ENCODE peak calls at places on chromosomes 3 and 15, in five cellular contexts. One of them, this sample, is unnamed.

GRCh38 chr3:117788086-117788485 is 1078.5 kb downstream of the TUSC7 start:
- DNase-seq in NT2/D1: peak; percentile 47
- DNase-seq in H1: no peak
- DNase-seq in HepG2: no peak
- DNase-seq in GM12878: no peak
- DNase-seq in this sample: no peak

GRCh38 chr3:101155828-101156227 is 162.6 kb upstream of the ABI3BP start:
- DNase-seq in NT2/D1: no peak
- DNase-seq in H1: no peak
- DNase-seq in HepG2: no peak
- DNase-seq in GM12878: no peak
- DNase-seq in this sample: no peak

GRCh38 chr3:38575279-38575843 is 74.1 kb downstream of the SCN5A start:
- DNase-seq in NT2/D1: no peak
- DNase-seq in H1: no peak
- DNase-seq in HepG2: no peak
- DNase-seq in GM12878: no peak
- DNase-seq in this sample: no peak

GRCh38 chr3:133655731-133656130 is 6.0 kb downstream of the TOPBP1 start:
- DNase-seq in NT2/D1: no peak
- DNase-seq in H1: no peak
- DNase-seq in HepG2: no peak
- DNase-seq in GM12878: no peak
- DNase-seq in this sample: no peak

GRCh38 chr3:36408146-36408545 is 27.8 kb downstream of the STAC start:
- DNase-seq in NT2/D1: no peak
- DNase-seq in H1: no peak
- DNase-seq in HepG2: peak; percentile 1
- DNase-seq in GM12878: no peak
- DNase-seq in this sample: no peak

GRCh38 chr15:30001592-30001991 is 81.2 kb upstream of the GOLGA8J start:
- DNase-seq in NT2/D1: no peak
- DNase-seq in H1: no peak
- DNase-seq in HepG2: no peak
- DNase-seq in GM12878: no peak
- DNase-seq in this sample: no peak

GRCh38 chr3:8962226-8962861 is 928 bp downstream of the RAD18 start:
- DNase-seq in NT2/D1: no peak
- DNase-seq in H1: no peak
- DNase-seq in HepG2: no peak
- DNase-seq in GM12878: no peak
- DNase-seq in this sample: no peak

GRCh38 chr3:32366638-32367368 is 24.9 kb upstream of the CMTM7 start:
- DNase-seq in NT2/D1: no peak
- DNase-seq in H1: no peak
- DNase-seq in HepG2: no peak
- DNase-seq in GM12878: no peak
- DNase-seq in this sample: no peak

GRCh38 chr3:131349946-131350347 is 31.6 kb upstream of the NUDT16 start:
- DNase-seq in NT2/D1: no peak
- DNase-seq in H1: no peak
- DNase-seq in HepG2: no peak
- DNase-seq in GM12878: no peak
- DNase-seq in this sample: no peak

GRCh38 chr3:126287536-126288181 is 69.5 kb downstream of the KLF15 start:
- DNase-seq in NT2/D1: peak; percentile 49
- DNase-seq in H1: peak; percentile 81
- DNase-seq in HepG2: peak; percentile 41
- DNase-seq in GM12878: no peak
- DNase-seq in this sample: peak; percentile 3

GRCh38 chr15:62618432-62618831 is 424.1 kb upstream of the TPM1 start:
- DNase-seq in NT2/D1: no peak
- DNase-seq in H1: no peak
- DNase-seq in HepG2: no peak
- DNase-seq in GM12878: no peak
- DNase-seq in this sample: no peak

GRCh38 chr3:24220859-24221657 is 273.6 kb downstream of the THRB start:
- DNase-seq in NT2/D1: peak; percentile 57
- DNase-seq in H1: no peak
- DNase-seq in HepG2: no peak
- DNase-seq in GM12878: no peak
- DNase-seq in this sample: no peak

GRCh38 chr3:196440696-196441095 is 8.5 kb upstream of the UBXN7 start:
- DNase-seq in NT2/D1: no peak
- DNase-seq in H1: no peak
- DNase-seq in HepG2: no peak
- DNase-seq in GM12878: peak; percentile 62
- DNase-seq in this sample: no peak
- TF ChIP-seq SUZ12 in NT2/D1: no peak
- TF ChIP-seq SUZ12 in H1: no peak
- TF ChIP-seq SUZ12 in HepG2: no peak
- TF ChIP-seq SUZ12 in GM12878: no peak
- TF ChIP-seq SUZ12 in this sample: no peak

DNA sequence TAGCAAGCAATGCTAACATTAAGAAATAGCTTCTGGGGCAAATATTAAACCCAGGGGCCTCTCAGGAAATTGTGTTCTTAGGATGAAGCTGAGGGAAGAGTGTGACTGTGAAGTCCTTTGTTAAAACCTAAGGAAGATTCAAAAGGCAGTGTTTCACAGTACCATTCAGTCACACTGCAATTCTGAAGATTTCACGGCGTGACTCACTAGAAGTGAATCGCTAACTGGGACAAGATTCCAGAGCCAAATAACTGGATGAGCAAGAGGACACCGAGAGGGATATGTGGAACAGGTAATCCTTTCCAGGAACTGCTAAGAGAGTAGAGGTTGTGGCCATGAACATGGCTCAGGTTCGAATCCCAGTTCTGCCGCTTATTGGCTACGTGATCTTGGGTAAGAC is 61.8 kb upstream of the SMAD3 start:
- DNase-seq in NT2/D1: no peak
- DNase-seq in H1: peak; percentile 31
- DNase-seq in HepG2: no peak
- DNase-seq in GM12878: no peak
- DNase-seq in this sample: no peak
- TF ChIP-seq SUZ12 in NT2/D1: no peak
- TF ChIP-seq SUZ12 in H1: no peak
- TF ChIP-seq SUZ12 in HepG2: no peak
- TF ChIP-seq SUZ12 in GM12878: no peak
- TF ChIP-seq SUZ12 in this sample: no peak

DNA sequence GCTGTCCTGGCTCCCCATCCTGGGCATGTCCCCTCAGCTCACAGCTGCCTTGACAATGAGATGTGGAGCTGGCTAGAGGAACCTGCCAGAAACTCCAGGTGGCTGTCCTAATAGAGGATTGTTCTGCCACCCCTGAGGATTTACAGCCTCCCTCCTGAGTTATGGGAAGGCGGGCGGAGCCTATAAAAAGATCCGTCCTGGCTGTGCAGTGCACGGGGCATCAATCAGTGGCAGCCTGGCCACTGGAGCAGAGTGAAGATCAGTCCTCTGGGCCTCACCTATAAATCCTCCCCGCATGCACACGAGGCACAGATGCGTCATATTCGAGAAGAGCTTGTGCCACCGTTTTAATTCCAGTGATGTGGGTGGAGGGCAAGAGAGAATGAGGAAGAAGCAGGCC is 90.0 kb downstream of the MEGF11 start:
- DNase-seq in NT2/D1: no peak
- DNase-seq in H1: no peak
- DNase-seq in HepG2: no peak
- DNase-seq in GM12878: no peak
- DNase-seq in this sample: no peak
- TF ChIP-seq SUZ12 in NT2/D1: no peak
- TF ChIP-seq SUZ12 in H1: no peak
- TF ChIP-seq SUZ12 in HepG2: no peak
- TF ChIP-seq SUZ12 in GM12878: no peak
- TF ChIP-seq SUZ12 in this sample: no peak

GRCh38 chr15:50970524-50970923 is 62.0 kb downstream of the AP4E1 start:
- DNase-seq in NT2/D1: no peak
- DNase-seq in H1: no peak
- DNase-seq in HepG2: no peak
- DNase-seq in GM12878: peak; percentile 3
- DNase-seq in this sample: no peak

GRCh38 chr15:50971115-50971514 is 62.6 kb downstream of the AP4E1 start:
- DNase-seq in NT2/D1: no peak
- DNase-seq in H1: no peak
- DNase-seq in HepG2: no peak
- DNase-seq in GM12878: no peak
- DNase-seq in this sample: no peak

GRCh38 chr15:50964075-50964474 is 55.6 kb downstream of the AP4E1 start:
- DNase-seq in NT2/D1: no peak
- DNase-seq in H1: no peak
- DNase-seq in HepG2: no peak
- DNase-seq in GM12878: no peak
- DNase-seq in this sample: no peak

GRCh38 chr15:50971542-50971941 is 63.1 kb downstream of the AP4E1 start:
- DNase-seq in NT2/D1: no peak
- DNase-seq in H1: no peak
- DNase-seq in HepG2: no peak
- DNase-seq in GM12878: no peak
- DNase-seq in this sample: no peak

DNA sequence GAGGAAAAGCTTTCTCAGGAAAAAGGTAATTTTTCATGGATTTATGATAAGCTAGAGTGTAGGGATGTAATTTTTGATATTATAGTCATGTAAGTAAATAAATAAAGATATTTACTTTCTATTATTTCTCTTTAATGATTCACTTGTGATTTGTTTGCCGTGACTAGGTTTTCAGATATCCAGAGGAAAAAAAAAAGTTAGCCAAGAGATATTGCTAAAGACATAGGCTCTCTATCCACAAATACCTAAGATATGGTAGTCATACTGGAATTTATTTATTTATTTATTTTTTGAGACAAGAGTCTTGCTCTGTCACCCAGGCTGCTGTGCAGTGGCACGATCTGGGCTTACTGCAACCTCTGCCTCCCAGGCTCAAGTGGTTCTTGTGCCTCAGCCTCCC is 59.9 kb downstream of the AP4E1 start:
- DNase-seq in NT2/D1: no peak
- DNase-seq in H1: no peak
- DNase-seq in HepG2: no peak
- DNase-seq in GM12878: no peak
- DNase-seq in this sample: no peak
- TF ChIP-seq SUZ12 in NT2/D1: no peak
- TF ChIP-seq SUZ12 in H1: no peak
- TF ChIP-seq SUZ12 in HepG2: no peak
- TF ChIP-seq SUZ12 in GM12878: no peak
- TF ChIP-seq SUZ12 in this sample: no peak

DNA sequence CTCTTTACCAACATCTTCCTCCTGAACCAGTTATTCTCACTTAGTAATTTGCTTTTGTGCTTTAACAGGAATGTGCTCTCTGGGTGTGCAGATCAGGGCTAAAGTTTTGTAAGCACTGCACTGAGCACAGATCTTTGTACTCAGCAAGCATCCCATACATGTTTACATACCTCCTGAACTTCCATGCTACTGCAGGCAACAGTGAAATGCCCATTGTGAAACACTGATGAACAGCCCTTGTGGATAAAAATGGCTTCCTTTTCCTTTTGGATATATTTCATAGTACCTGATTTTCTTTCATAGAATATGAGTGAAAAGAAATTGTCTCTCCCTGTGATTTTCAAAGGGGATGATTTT is 855.9 kb downstream of the MCTP2 start:
- DNase-seq in NT2/D1: no peak
- DNase-seq in H1: no peak
- DNase-seq in HepG2: no peak
- DNase-seq in GM12878: no peak
- DNase-seq in this sample: no peak
- TF ChIP-seq SUZ12 in NT2/D1: no peak
- TF ChIP-seq SUZ12 in H1: no peak
- TF ChIP-seq SUZ12 in HepG2: no peak
- TF ChIP-seq SUZ12 in GM12878: no peak
- TF ChIP-seq SUZ12 in this sample: no peak

GRCh38 chr3:194103475-194103874 is 32.5 kb upstream of the HES1 start:
- DNase-seq in NT2/D1: no peak
- DNase-seq in H1: no peak
- DNase-seq in HepG2: no peak
- DNase-seq in GM12878: no peak
- DNase-seq in this sample: no peak
- TF ChIP-seq SUZ12 in NT2/D1: no peak
- TF ChIP-seq SUZ12 in H1: no peak
- TF ChIP-seq SUZ12 in HepG2: no peak
- TF ChIP-seq SUZ12 in GM12878: no peak
- TF ChIP-seq SUZ12 in this sample: no peak

DNA sequence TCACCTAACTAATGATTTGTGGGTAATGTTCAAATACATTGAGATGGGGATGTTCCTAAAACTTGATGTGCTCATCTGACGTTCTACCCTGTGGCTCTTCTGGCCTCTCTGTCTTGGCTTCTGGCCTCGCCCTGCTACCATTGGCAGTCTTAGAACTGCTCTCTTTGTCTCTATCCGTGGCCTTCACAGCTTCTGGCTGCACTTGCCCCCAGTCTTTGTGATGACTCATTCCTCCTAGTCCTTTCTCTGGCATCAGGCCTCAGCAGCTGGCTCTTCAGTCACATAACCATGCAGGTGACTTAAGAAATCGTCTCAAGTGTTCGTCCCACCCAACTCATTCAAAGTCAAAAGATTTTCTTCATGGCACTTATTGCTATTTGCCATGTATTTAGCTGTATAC is 188.1 kb downstream of the BBX start:
- DNase-seq in NT2/D1: peak; percentile 16
- DNase-seq in H1: no peak
- DNase-seq in HepG2: no peak
- DNase-seq in GM12878: no peak
- DNase-seq in this sample: no peak
- TF ChIP-seq SUZ12 in NT2/D1: no peak
- TF ChIP-seq SUZ12 in H1: no peak
- TF ChIP-seq SUZ12 in HepG2: no peak
- TF ChIP-seq SUZ12 in GM12878: no peak
- TF ChIP-seq SUZ12 in this sample: no peak

DNA sequence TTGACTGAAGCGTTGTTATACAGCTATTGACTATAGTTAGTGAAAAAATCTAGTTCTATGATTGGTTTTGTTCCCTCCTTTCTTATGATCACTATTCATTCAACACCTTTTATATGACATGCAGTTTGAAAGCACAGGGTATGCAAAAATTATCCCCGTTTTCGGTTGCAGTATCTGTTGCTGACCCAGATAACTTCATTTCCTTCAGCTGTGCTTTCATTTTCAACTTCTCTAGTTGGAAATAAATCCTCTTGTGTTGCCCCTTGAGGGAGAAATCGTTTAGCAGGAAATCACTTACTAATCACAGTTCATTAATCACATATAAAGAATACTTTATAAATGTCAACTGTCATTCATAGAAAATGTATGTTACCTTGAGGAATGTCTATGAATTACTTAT is 55.1 kb downstream of the MBNL1 start:
- DNase-seq in NT2/D1: no peak
- DNase-seq in H1: no peak
- DNase-seq in HepG2: no peak
- DNase-seq in GM12878: peak; percentile 62
- DNase-seq in this sample: no peak
- TF ChIP-seq SUZ12 in NT2/D1: no peak
- TF ChIP-seq SUZ12 in H1: no peak
- TF ChIP-seq SUZ12 in HepG2: no peak
- TF ChIP-seq SUZ12 in GM12878: no peak
- TF ChIP-seq SUZ12 in this sample: no peak